ENCODE peak calls at places on chromosome 1, in eight cellular contexts. O is H1; X is stimulated activated naive CD4-positive, alpha-beta T cell; P is posterior cingulate gyrus; K is brain pericyte; U is HL-60; C is activated CD4-positive, alpha-beta T cell treated with anti-CD3 and anti-CD28 coated beads for 36 hours; N is fibroblast of pulmonary artery. E is an unnamed sample.

GRCh38 chr1:24621121-24621520 is 22.0 kb upstream of the SRRM1 start:
- DNase-seq in U (no peak), N (no peak), K (no peak), O (peak; percentile 30), C (no peak), X (no peak), P (no peak), E (no peak)

GRCh38 chr1:38728176-38728908 is 131.2 kb downstream of the RRAGC start:
- DNase-seq in C (peak; percentile 25), P (peak; percentile 19), X (no peak), K (peak; percentile 71), O (peak; percentile 58), N (peak; percentile 96), U (no peak), E (no peak)

GRCh38 chr1:94095112-94095637 is 25.8 kb downstream of the ABCA4 start:
- DNase-seq in U (no peak), K (peak; percentile 99), O (no peak), N (peak; percentile 95), C (no peak), P (peak; percentile 43), X (no peak), E (no peak)

GRCh38 chr1:34296059-34296458 is 119.4 kb downstream of the C1orf94 start:
- DNase-seq in U (no peak), O (no peak), K (no peak), X (no peak), P (no peak), N (no peak), C (no peak), E (no peak)

GRCh38 chr1:236282159-236282716 is 480 bp upstream of the ERO1B start:
- DNase-seq in K (no peak), P (no peak), X (peak; percentile 54), U (no peak), C (peak; percentile 71), N (no peak), O (no peak), E (no peak)

GRCh38 chr1:205226868-205227583 is 720 bp upstream of the TMCC2 start:
- DNase-seq in C (no peak), X (no peak), O (no peak), P (no peak), U (no peak), K (no peak), N (peak; percentile 52), E (peak; percentile 39)

GRCh38 chr1:116379057-116379630 is 6.1 kb downstream of the ATP1A1 start:
- DNase-seq in U (no peak), X (no peak), K (no peak), P (no peak), N (no peak), C (no peak), O (no peak), E (no peak)

GRCh38 chr1:185017338-185017737 is 28.0 kb upstream of the RNF2 start:
- DNase-seq in K (peak; percentile 7), P (no peak), N (peak; percentile 88), C (no peak), U (peak; percentile 56), X (no peak), O (no peak), E (no peak)

E was measured in NCI-H1417.